ENCODE peak calls at places on chromosomes 13 and 19, in ten cellular contexts. H, W, E, U, K, Y, V, P, O and A are unnamed samples.

GRCh38 chr19:15452111-15453047 is 2.6 kb upstream of the WIZ start:
- DNase-seq in H (peak; percentile 99), U (peak; percentile 58), E (peak; percentile 94), W (peak; percentile 99), K (no peak), P (peak; percentile 98), Y (peak; percentile 96), V (peak; percentile 98), O (peak; percentile 43), A (peak; percentile 68)

GRCh38 chr13:37109080-37109678 is 3.7 kb upstream of the CSNK1A1L start:
- DNase-seq in P (no peak), W (no peak), U (peak; percentile 62), V (peak; percentile 26), K (no peak), O (peak; percentile 21), E (peak; percentile 11), H (no peak), Y (no peak), A (peak; percentile 69)

GRCh38 chr13:99124695-99125334 is 75.8 kb upstream of the UBAC2 start:
- DNase-seq in U (peak; percentile 45), O (peak; percentile 70), P (no peak), V (no peak), E (peak; percentile 26), H (no peak), Y (no peak), K (no peak), W (no peak), A (peak; percentile 79)

GRCh38 chr19:56507446-56508281 is at the start of gene ZNF471:
- DNase-seq in K (no peak), V (peak; percentile 98), Y (peak; percentile 99), H (peak; percentile 95), P (peak; percentile 88), O (peak; percentile 96), W (peak; percentile 94), E (no peak), U (peak; percentile 98), A (peak; percentile 98)

GRCh38 chr19:18464646-18465045 is 26.7 kb upstream of the ISYNA1 start:
- DNase-seq in K (no peak), W (no peak), P (no peak), E (no peak), U (peak; percentile 97), V (no peak), Y (peak; percentile 91), O (peak; percentile 93), H (no peak), A (peak; percentile 98)

GRCh38 chr13:91817250-91817649 is 418.8 kb downstream of the GPC5 start:
- DNase-seq in P (no peak), H (no peak), E (peak; percentile 38), V (peak; percentile 17), U (peak; percentile 13), O (peak; percentile 9), Y (no peak), W (no peak), K (no peak), A (peak; percentile 30)

GRCh38 chr13:73428137-73428536 is 369.3 kb downstream of the KLF5 start:
- DNase-seq in W (no peak), K (no peak), E (no peak), V (no peak), O (peak; percentile 94), H (no peak), Y (no peak), U (peak; percentile 76), P (no peak), A (peak; percentile 53)

GRCh38 chr19:33700408-33700757 is 78.6 kb downstream of the CHST8 start:
- DNase-seq in K (no peak), O (no peak), E (no peak), W (no peak), P (no peak), H (no peak), Y (peak; percentile 21), V (peak; percentile 23), U (no peak), A (no peak)

GRCh38 chr13:50715402-50716146 is 127.9 kb downstream of the DLEU7 start:
- DNase-seq in P (no peak), O (no peak), H (no peak), Y (no peak), W (no peak), V (no peak), E (no peak), U (no peak), K (no peak), A (no peak)

GRCh38 chr13:101291216-101291615 is 125.1 kb downstream of the NALCN start:
- DNase-seq in E (no peak), V (no peak), W (no peak), P (no peak), H (no peak), O (peak; percentile 74), Y (no peak), U (peak; percentile 39), K (no peak), A (no peak)

DNA sequence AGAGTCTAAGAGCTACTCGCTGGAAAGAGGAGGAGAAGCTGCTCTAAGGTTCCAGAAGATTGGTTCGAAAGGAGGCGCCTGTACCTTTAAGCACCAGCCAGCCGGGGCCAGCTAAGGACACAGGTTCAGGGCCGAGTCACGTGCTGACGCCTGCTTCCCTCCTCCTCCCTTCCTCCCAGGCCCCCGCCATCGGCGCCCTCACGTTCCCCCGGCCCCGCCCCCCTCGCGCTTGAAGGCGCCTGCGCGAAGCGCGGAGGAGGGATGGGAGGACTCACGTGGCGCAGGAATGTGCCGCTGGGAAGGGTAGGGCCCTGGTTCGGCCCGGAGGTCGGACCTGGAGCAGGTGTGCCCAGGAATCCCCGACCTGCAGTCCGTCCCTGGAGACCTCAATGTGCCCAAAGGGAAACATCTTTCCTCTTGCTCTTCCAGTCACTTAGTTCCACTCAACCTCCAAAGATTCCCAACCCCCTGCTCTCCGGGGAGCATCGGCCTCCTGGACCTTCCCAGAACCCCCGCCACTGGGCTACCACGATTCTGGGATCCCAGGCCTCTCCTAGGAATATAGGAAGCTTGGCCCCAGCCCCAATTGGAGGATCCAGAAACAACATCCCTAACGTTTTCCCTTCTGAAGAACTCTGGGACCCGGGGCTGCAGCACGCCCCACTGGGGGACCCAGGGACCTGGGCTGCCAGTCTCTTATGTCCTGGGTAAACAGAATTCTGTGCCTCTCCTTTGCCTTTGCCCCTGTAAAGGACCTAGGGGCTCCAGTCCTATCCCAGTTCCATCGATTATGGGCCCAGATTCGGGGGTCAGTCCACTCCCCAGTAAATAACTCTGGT is 2.5 kb downstream of the DBP start:
- DNase-seq in W (peak; percentile 98), H (peak; percentile 98), O (peak; percentile 80), Y (peak; percentile 99), V (peak; percentile 90), E (peak; percentile 98), K (peak; percentile 97), U (peak; percentile 92), P (peak; percentile 97), A (peak; percentile 95)
- H3K4me1 ChIP-seq in W (peaks cover 9% of the 10 kb centered on the region), H (peaks cover 18% of the 10 kb centered on the region), O (peaks cover 46% of the 10 kb centered on the region), Y (peaks cover 34% of the 10 kb centered on the region), V (peaks cover 31% of the 10 kb centered on the region), E (peaks cover 44% of the 10 kb centered on the region), K (peaks cover 32% of the 10 kb centered on the region), U (peaks cover 43% of the 10 kb centered on the region), P (peaks cover 9% of the 10 kb centered on the region), A (peaks cover 43% of the 10 kb centered on the region)

DNA sequence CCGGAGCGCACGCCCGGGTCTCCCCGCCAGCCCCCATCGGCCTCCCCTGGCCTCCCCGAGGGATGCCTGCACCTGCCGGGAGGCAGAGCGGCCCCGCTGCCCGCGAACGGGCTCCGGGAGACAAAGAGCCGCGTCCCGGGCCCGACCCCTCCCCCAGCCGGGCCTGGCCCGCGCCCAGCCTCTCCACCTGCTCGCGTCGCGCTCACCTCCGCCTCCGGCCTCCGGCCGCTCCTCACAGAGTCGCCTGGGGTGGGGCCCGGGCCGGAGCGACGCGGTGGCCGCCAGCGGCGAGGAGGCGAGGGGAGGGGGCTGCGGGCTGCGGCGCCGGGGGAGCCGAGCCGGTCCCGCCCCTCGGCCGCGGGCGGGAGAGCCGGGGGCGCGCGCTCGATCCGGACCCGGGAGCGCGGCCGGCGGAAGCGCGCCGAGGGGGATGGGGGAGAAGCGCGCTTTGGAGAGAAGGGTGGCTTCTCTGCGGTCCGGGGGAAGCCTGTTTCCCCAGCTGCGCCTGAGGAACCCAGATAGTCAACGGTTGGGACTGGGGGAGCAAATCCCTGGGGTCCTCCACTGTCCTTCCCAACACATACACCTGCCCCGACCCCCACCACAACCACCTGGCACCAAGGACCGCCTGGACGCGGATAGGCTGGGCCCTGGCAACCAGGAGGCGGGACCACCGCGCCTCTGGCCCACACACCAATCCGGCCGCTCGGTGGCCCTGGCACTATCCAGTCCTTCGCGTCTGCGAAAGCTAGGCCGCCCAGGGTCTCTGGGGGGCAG is at the start of gene PRR36:
- DNase-seq in V (peak; percentile 93), E (no peak), O (no peak), Y (peak; percentile 89), W (peak; percentile 94), P (peak; percentile 93), K (no peak), H (peak; percentile 95), U (no peak), A (no peak)
- H3K9ac ChIP-seq in V (no peak within 1 kb of the TSS), E (no peak within 1 kb of the TSS), O (no peak within 1 kb of the TSS), Y (no peak within 1 kb of the TSS), W (peak within 1 kb of the TSS; percentile 20), P (peak within 1 kb of the TSS; percentile 57), K (no peak within 1 kb of the TSS), H (peak within 1 kb of the TSS; percentile 38), U (no peak within 1 kb of the TSS), A (no peak within 1 kb of the TSS)

DNA sequence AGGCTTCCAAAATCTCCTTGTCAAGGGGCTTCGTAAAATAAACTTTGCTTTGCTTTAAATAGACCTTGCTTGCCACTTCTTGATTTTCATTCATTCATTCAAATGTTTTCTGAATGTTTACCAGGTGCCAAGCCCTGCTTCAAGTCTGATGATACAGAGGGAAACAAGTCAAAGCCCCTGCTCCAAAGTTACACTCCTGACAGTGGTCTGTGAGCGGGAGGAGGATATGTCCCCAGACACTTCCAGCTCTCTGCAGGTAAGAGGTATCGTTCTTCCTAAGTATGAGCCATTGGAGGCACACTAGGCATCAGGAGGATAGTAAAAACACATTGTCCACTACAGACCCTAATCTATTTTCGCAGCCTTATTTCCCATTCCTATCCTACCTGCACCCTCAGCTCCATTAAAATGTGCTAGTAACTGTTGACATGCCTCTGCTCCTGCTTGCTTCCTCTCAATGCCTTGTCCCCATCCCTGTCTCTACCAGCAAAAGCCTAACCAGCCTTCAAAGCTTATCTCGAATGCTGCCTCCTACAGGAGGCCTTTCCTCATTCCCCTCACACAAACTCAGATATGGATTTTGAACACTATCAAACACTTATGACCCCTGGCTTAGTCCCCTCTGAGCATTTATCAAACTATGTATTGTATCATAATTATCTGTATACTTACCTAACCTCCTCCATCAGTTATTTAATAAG is 6.2 kb upstream of the WBP4 start:
- DNase-seq in O (no peak), P (no peak), U (no peak), K (no peak), V (peak; percentile 15), W (no peak), H (peak; percentile 62), Y (no peak), E (peak; percentile 59), A (no peak)
- TF ChIP-seq CTCF in O (peak; percentile 21), P (peak; percentile 68), U (peak; percentile 23), K (peak; percentile 20), V (peak; percentile 45), W (peak; percentile 62), H (peak; percentile 71), Y (no peak), E (peak; percentile 49), A (peak; percentile 28)

DNA sequence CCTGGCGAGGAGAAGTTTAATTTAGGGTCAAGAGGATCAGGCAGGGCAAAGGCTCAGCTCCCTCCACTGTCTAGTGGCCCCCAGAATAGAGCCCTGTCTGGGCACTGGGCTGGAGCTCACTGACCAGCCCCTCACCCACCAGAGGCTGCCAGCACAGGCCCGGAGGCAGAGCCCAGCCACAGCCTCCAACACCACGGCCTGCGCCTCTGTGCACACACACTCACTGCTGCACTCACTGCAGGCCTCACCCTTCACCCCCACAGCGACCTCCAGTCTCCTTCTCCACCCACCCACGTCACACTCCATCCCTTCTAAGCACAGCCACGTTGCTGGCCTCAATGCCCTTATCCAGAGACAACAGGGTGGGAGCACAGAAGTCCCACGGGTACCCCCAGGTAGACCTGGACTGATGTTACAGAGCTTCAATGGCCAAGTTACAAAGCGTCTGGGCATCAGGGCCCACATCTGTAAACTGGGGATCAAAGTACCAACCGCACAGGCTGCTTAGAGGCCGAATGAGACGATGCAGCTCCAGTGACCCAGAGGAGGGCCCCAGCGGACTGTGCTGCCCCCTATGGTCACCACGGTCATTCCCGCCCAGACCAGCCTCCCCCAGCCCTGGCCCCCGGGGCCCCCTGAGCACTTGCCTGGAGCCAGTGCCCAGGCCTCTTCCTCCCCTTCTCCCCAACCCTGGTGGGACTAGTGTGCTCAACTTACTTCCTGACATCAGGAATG is 4.5 kb upstream of the PRKD2 start:
- DNase-seq in E (no peak), O (no peak), P (peak; percentile 67), U (no peak), K (no peak), Y (peak; percentile 56), W (peak; percentile 56), V (peak; percentile 76), H (peak; percentile 79), A (no peak)
- H3K4me1 ChIP-seq in E (peaks cover 9% of the 10 kb centered on the region), O (peaks cover 15% of the 10 kb centered on the region), P (no peaks in the 10 kb centered on the region), U (peaks cover 2% of the 10 kb centered on the region), K (peaks cover 12% of the 10 kb centered on the region), Y (peaks cover 9% of the 10 kb centered on the region), W (no peaks in the 10 kb centered on the region), V (no peaks in the 10 kb centered on the region), H (no peaks in the 10 kb centered on the region), A (no peaks in the 10 kb centered on the region)